ENCODE peak calls at places on chromosomes 13 and 19, in eight cellular contexts. One of them, this sample, is unnamed.
A peak's percentile ranks its signal among the peaks of the same experiment; 100 is the strongest.

GRCh38 chr19:47713046-47714021 is at the start of gene EHD2:
- DNase-seq in fibroblast of mammary gland: peak; percentile 73
- DNase-seq in lower leg skin: peak; percentile 95
- DNase-seq in foreskin fibroblast: peak; percentile 78
- DNase-seq in Right ventricle myocardium superior: peak; percentile 84
- DNase-seq in NCI-H2227 treated with DMSO at 0.1 percent for 48 hours: peak; percentile 8
- DNase-seq in tibial artery: peak; percentile 90
- DNase-seq in activated T-helper 1 cell treated with Interleukin-2 at 50 U/mL for 16 hours: peak; percentile 20
- DNase-seq in this sample: no peak

GRCh38 chr13:52414963-52415362 is 9.0 kb upstream of the THSD1 start:
- DNase-seq in fibroblast of mammary gland: peak; percentile 54
- DNase-seq in lower leg skin: no peak
- DNase-seq in foreskin fibroblast: peak; percentile 51
- DNase-seq in Right ventricle myocardium superior: no peak
- DNase-seq in NCI-H2227 treated with DMSO at 0.1 percent for 48 hours: no peak
- DNase-seq in tibial artery: no peak
- DNase-seq in activated T-helper 1 cell treated with Interleukin-2 at 50 U/mL for 16 hours: no peak
- DNase-seq in this sample: no peak

GRCh38 chr19:4295972-4296771 is 6.0 kb downstream of the TMIGD2 start:
- DNase-seq in fibroblast of mammary gland: no peak
- DNase-seq in lower leg skin: no peak
- DNase-seq in foreskin fibroblast: no peak
- DNase-seq in Right ventricle myocardium superior: no peak
- DNase-seq in NCI-H2227 treated with DMSO at 0.1 percent for 48 hours: peak; percentile 43
- DNase-seq in tibial artery: no peak
- DNase-seq in activated T-helper 1 cell treated with Interleukin-2 at 50 U/mL for 16 hours: no peak
- DNase-seq in this sample: no peak

GRCh38 chr19:801861-802496 is 4.7 kb downstream of the PTBP1 start:
- DNase-seq in fibroblast of mammary gland: peak; percentile 71
- DNase-seq in lower leg skin: no peak
- DNase-seq in foreskin fibroblast: no peak
- DNase-seq in Right ventricle myocardium superior: peak; percentile 61
- DNase-seq in NCI-H2227 treated with DMSO at 0.1 percent for 48 hours: no peak
- DNase-seq in tibial artery: no peak
- DNase-seq in activated T-helper 1 cell treated with Interleukin-2 at 50 U/mL for 16 hours: no peak
- DNase-seq in this sample: no peak

GRCh38 chr19:5850743-5851293 is 431 bp downstream of the FUT3 start:
- DNase-seq in fibroblast of mammary gland: peak; percentile 65
- DNase-seq in lower leg skin: no peak
- DNase-seq in foreskin fibroblast: peak; percentile 15
- DNase-seq in Right ventricle myocardium superior: no peak
- DNase-seq in NCI-H2227 treated with DMSO at 0.1 percent for 48 hours: no peak
- DNase-seq in tibial artery: no peak
- DNase-seq in activated T-helper 1 cell treated with Interleukin-2 at 50 U/mL for 16 hours: no peak
- DNase-seq in this sample: no peak

GRCh38 chr19:57667220-57667619 is 1.5 kb upstream of the ZSCAN4 start:
- DNase-seq in fibroblast of mammary gland: no peak
- DNase-seq in lower leg skin: no peak
- DNase-seq in foreskin fibroblast: no peak
- DNase-seq in Right ventricle myocardium superior: no peak
- DNase-seq in NCI-H2227 treated with DMSO at 0.1 percent for 48 hours: no peak
- DNase-seq in tibial artery: no peak
- DNase-seq in activated T-helper 1 cell treated with Interleukin-2 at 50 U/mL for 16 hours: no peak
- DNase-seq in this sample: no peak

GRCh38 chr19:52722062-52723005 is 12.5 kb downstream of the ZNF611 start:
- DNase-seq in fibroblast of mammary gland: peak; percentile 86
- DNase-seq in lower leg skin: peak; percentile 14
- DNase-seq in foreskin fibroblast: peak; percentile 86
- DNase-seq in Right ventricle myocardium superior: no peak
- DNase-seq in NCI-H2227 treated with DMSO at 0.1 percent for 48 hours: no peak
- DNase-seq in tibial artery: no peak
- DNase-seq in activated T-helper 1 cell treated with Interleukin-2 at 50 U/mL for 16 hours: no peak
- DNase-seq in this sample: peak; percentile 41

GRCh38 chr19:38949580-38950367 is 19.0 kb downstream of the MRPS12 start:
- DNase-seq in fibroblast of mammary gland: peak; percentile 78
- DNase-seq in lower leg skin: peak; percentile 95
- DNase-seq in foreskin fibroblast: peak; percentile 54
- DNase-seq in Right ventricle myocardium superior: peak; percentile 92
- DNase-seq in NCI-H2227 treated with DMSO at 0.1 percent for 48 hours: peak; percentile 78
- DNase-seq in tibial artery: peak; percentile 84
- DNase-seq in activated T-helper 1 cell treated with Interleukin-2 at 50 U/mL for 16 hours: peak; percentile 58
- DNase-seq in this sample: no peak

GRCh38 chr19:13633109-13633508 is 126.8 kb upstream of the CACNA1A start:
- DNase-seq in fibroblast of mammary gland: peak; percentile 58
- DNase-seq in lower leg skin: no peak
- DNase-seq in foreskin fibroblast: peak; percentile 86
- DNase-seq in Right ventricle myocardium superior: no peak
- DNase-seq in NCI-H2227 treated with DMSO at 0.1 percent for 48 hours: peak; percentile 74
- DNase-seq in tibial artery: no peak
- DNase-seq in activated T-helper 1 cell treated with Interleukin-2 at 50 U/mL for 16 hours: no peak
- DNase-seq in this sample: no peak

GRCh38 chr13:106649495-106649894 is 81.6 kb upstream of the ARGLU1 start:
- DNase-seq in fibroblast of mammary gland: no peak
- DNase-seq in lower leg skin: no peak
- DNase-seq in foreskin fibroblast: no peak
- DNase-seq in Right ventricle myocardium superior: no peak
- DNase-seq in NCI-H2227 treated with DMSO at 0.1 percent for 48 hours: no peak
- DNase-seq in tibial artery: no peak
- DNase-seq in activated T-helper 1 cell treated with Interleukin-2 at 50 U/mL for 16 hours: no peak
- DNase-seq in this sample: no peak

GRCh38 chr19:47272448-47273312 is 2.0 kb upstream of the INAFM1 start:
- DNase-seq in fibroblast of mammary gland: peak; percentile 25
- DNase-seq in lower leg skin: peak; percentile 93
- DNase-seq in foreskin fibroblast: no peak
- DNase-seq in Right ventricle myocardium superior: peak; percentile 69
- DNase-seq in NCI-H2227 treated with DMSO at 0.1 percent for 48 hours: peak; percentile 58
- DNase-seq in tibial artery: no peak
- DNase-seq in activated T-helper 1 cell treated with Interleukin-2 at 50 U/mL for 16 hours: no peak
- DNase-seq in this sample: no peak

GRCh38 chr13:39297664-39298171 is 259.5 kb downstream of the NHLRC3 start:
- DNase-seq in fibroblast of mammary gland: no peak
- DNase-seq in lower leg skin: no peak
- DNase-seq in foreskin fibroblast: no peak
- DNase-seq in Right ventricle myocardium superior: no peak
- DNase-seq in NCI-H2227 treated with DMSO at 0.1 percent for 48 hours: no peak
- DNase-seq in tibial artery: no peak
- DNase-seq in activated T-helper 1 cell treated with Interleukin-2 at 50 U/mL for 16 hours: no peak
- DNase-seq in this sample: no peak

GRCh38 chr13:38941353-38941945 is 49.2 kb downstream of the STOML3 start:
- DNase-seq in fibroblast of mammary gland: no peak
- DNase-seq in lower leg skin: no peak
- DNase-seq in foreskin fibroblast: no peak
- DNase-seq in Right ventricle myocardium superior: no peak
- DNase-seq in NCI-H2227 treated with DMSO at 0.1 percent for 48 hours: no peak
- DNase-seq in tibial artery: no peak
- DNase-seq in activated T-helper 1 cell treated with Interleukin-2 at 50 U/mL for 16 hours: no peak
- DNase-seq in this sample: no peak